ENCODE peak calls at places on chromosomes 2 and 18, in nine cellular contexts. M is NCI-H82; T is NCI-H345; Y is GM13976; I is Caki2; S is stimulated activated CD8-positive, alpha-beta memory T cell treated with anti-CD3 and anti-CD28 coated beads, Interleukin-15, amount 100 ng/mL, for 48 hours; E is fibroblast of the aortic adventitia; K is myocyte; X is NCI-H2081. O is an unnamed sample.

GRCh38 chr2:18455256-18455862 is 105.1 kb downstream of the RDH14 start:
- DNase-seq in I (no peak), M (peak), K (peak), X (no peak), E (peak), T (no peak), Y (no peak), S (no peak), O (peak)

GRCh38 chr18:24875286-24875685 is 414.8 kb downstream of the HRH4 start:
- DNase-seq in T (no peak), I (no peak), X (no peak), M (no peak), K (no peak), E (no peak), S (no peak), Y (no peak), O (no peak)

GRCh38 chr18:49547701-49548100 is 14.2 kb upstream of the LIPG start:
- DNase-seq in S (no peak), M (no peak), Y (no peak), X (no peak), I (no peak), K (no peak), E (no peak), T (no peak), O (peak)

GRCh38 chr2:42663828-42664227 is 95.4 kb downstream of the MTA3 start:
- DNase-seq in Y (no peak), M (no peak), X (no peak), K (no peak), E (no peak), S (no peak), T (no peak), I (no peak), O (no peak)

GRCh38 chr2:214881647-214882205 is 72.2 kb upstream of the BARD1 start:
- DNase-seq in M (no peak), Y (no peak), X (no peak), S (no peak), K (peak), T (no peak), E (peak), I (peak), O (peak)

GRCh38 chr2:153059338-153060052 is 341.1 kb downstream of the ARL6IP6 start:
- DNase-seq in T (peak), E (no peak), S (no peak), I (peak), K (peak), X (no peak), M (no peak), Y (no peak), O (peak)

GRCh38 chr2:8193146-8193545 is 488.7 kb upstream of the ID2 start:
- DNase-seq in S (no peak), M (no peak), X (no peak), I (no peak), Y (no peak), T (no peak), K (no peak), E (no peak), O (no peak)

GRCh38 chr2:8154936-8155335 is 526.9 kb upstream of the ID2 start:
- DNase-seq in X (no peak), K (no peak), E (peak), T (no peak), M (peak), S (peak), I (no peak), Y (no peak), O (peak)

GRCh38 chr2:38057651-38058410 is 18.1 kb downstream of the CYP1B1 start:
- DNase-seq in Y (no peak), X (no peak), I (peak), S (no peak), M (no peak), K (no peak), T (no peak), E (no peak), O (no peak)

GRCh38 chr2:16617282-16618266 is 48.1 kb downstream of the CYRIA start:
- DNase-seq in T (no peak), M (peak), K (peak), X (no peak), I (peak), Y (no peak), E (peak), S (no peak), O (peak)

GRCh38 chr18:76367168-76367785 is 127.8 kb downstream of the ZNF516 start:
- DNase-seq in Y (no peak), S (no peak), X (no peak), T (no peak), E (no peak), M (no peak), K (no peak), I (no peak), O (no peak)

GRCh38 chr18:36993068-36993467 is 164.1 kb downstream of the KIAA1328 start:
- DNase-seq in T (no peak), M (no peak), I (no peak), K (peak), S (no peak), Y (no peak), E (peak), X (no peak), O (peak)

O was measured in iris pigment epithelial cell.